ENCODE peak calls at places on chromosomes 6 and 20, in five cellular contexts. N is Panc1, F is astrocyte of the spinal cord, I is fibroblast of the aortic adventitia, O is astrocyte of the cerebellum. W is an unnamed sample.
A peak's percentile ranks its signal among the peaks of the same experiment; 100 is the strongest.

GRCh38 chr20:40687384-40688128 is 1.5 kb downstream of the MAFB start:
- DNase-seq in N (no peak), F (no peak), I (peak; percentile 11), O (no peak), W (peak; percentile 16)

GRCh38 chr6:162100091-162100490 is 627.5 kb downstream of the PRKN start:
- DNase-seq in N (no peak), F (no peak), I (no peak), O (no peak), W (no peak)

GRCh38 chr20:6575912-6576391 is 191.5 kb upstream of the BMP2 start:
- DNase-seq in N (no peak), F (peak; percentile 61), I (peak; percentile 27), O (no peak), W (no peak)

GRCh38 chr20:14984768-14985622 is 647.6 kb upstream of the FLRT3 start:
- DNase-seq in N (no peak), F (peak; percentile 1), I (no peak), O (no peak), W (no peak)

GRCh38 chr20:58892932-58893224 is 40.4 kb downstream of the GNAS start:
- DNase-seq in N (no peak), F (no peak), I (no peak), O (no peak), W (no peak)

GRCh38 chr6:130697661-130698535 is 129.3 kb upstream of the SMLR1 start:
- DNase-seq in N (peak; percentile 10), F (peak; percentile 70), I (peak; percentile 82), O (peak; percentile 45), W (peak; percentile 70)

GRCh38 chr6:104527761-104528415 is 331.8 kb downstream of the HACE1 start:
- DNase-seq in N (no peak), F (peak; percentile 34), I (peak; percentile 45), O (peak; percentile 26), W (peak; percentile 31)

GRCh38 chr20:59163641-59164530 is at the start of gene ZNF831:
- DNase-seq in N (no peak), F (no peak), I (no peak), O (no peak), W (no peak)

DNA sequence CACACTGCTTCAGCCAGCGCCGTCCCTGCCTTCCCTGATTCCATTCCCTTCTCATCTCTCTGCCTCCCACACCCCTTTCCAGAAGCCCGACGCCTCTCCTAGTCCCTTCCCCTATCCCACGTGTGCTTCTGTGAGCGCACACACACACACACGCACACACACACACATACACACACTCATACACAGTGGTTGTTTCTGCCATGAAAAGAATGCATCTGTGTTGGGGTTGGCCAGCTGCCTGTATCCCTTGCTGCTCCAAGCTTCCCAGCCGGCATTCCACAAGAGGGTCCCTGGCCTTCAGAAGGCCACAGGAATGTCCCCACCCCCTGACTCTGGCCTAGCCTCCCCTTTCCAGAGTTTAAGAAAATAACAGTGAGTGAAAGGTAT is 51.7 kb downstream of the MOCS1 start:
- DNase-seq in N (no peak), F (peak; percentile 97), I (peak; percentile 99), O (peak; percentile 99), W (peak; percentile 91)
- H3K4me3 ChIP-seq in N (no peak overlapping the region), F (no peak overlapping the region), I (peak overlapping the region; percentile 7), O (peak overlapping the region; percentile 6), W (no peak overlapping the region)

DNA sequence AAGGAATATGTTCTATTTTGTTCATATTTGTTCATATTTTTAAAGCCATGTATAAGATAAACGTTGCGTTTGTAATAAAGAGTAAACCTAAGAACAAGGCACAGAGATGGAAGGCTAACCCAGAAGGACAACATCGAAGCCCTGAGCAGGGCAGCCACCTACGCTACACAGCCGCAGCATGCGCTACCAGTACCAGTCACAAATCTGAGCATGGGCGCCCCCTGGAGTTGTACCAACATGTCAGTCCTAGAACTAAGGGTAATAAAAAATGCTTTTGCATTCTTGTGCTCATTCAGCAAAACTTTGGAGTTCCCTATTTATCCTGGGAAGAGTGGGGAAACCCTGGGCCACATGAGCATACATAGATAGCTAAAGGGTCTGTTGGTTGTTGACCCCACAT is 70.6 kb downstream of the PLEKHG1 start:
- DNase-seq in N (no peak), F (no peak), I (no peak), O (no peak), W (no peak)
- TF ChIP-seq CTCF in N (peak; percentile 17), F (no peak), I (no peak), O (no peak), W (no peak)

GRCh38 chr20:47353224-47353696 is 3.2 kb downstream of the ZMYND8 start:
- DNase-seq in N (no peak), F (no peak), I (no peak), O (no peak), W (no peak)

GRCh38 chr20:47354710-47355488 is 1.6 kb downstream of the ZMYND8 start:
- DNase-seq in N (no peak), F (peak; percentile 41), I (peak; percentile 38), O (no peak), W (peak; percentile 61)

GRCh38 chr20:47355489-47356219 is 845 bp downstream of the ZMYND8 start:
- DNase-seq in N (no peak), F (peak; percentile 35), I (peak; percentile 64), O (no peak), W (no peak)

GRCh38 chr20:47353697-47354387 is 2.7 kb downstream of the ZMYND8 start:
- DNase-seq in N (no peak), F (peak; percentile 33), I (peak; percentile 68), O (no peak), W (no peak)

GRCh38 chr20:47354388-47354709 is 2.1 kb downstream of the ZMYND8 start:
- DNase-seq in N (no peak), F (no peak), I (no peak), O (no peak), W (no peak)
- H3K4me3 ChIP-seq in N (peak overlapping the region; percentile 36), F (peak overlapping the region; percentile 19), I (peak overlapping the region; percentile 61), O (peak overlapping the region; percentile 17), W (peak overlapping the region; percentile 55)

GRCh38 chr6:107607109-107607508 is 117.2 kb downstream of the SOBP start:
- DNase-seq in N (no peak), F (no peak), I (peak; percentile 39), O (no peak), W (peak; percentile 31)
- TF ChIP-seq CTCF in N (no peak), F (no peak), I (no peak), O (no peak), W (no peak)